ENCODE peak calls at places on chromosomes 13 and 19, in ten cellular contexts. One of them, this sample, is unnamed.

GRCh38 chr13:30091691-30092090 is 215.7 kb downstream of the KATNAL1 start:
- DNase-seq in heart right ventricle: no peak
- DNase-seq in stimulated activated CD4-positive, alpha-beta T cell treated with anti-CD3 and anti-CD28 coated beads, Interleukin-1b, Interleukin-23, amount 100 ng/mL, for 1 hour: no peak
- DNase-seq in stimulated activated CD8-positive, alpha-beta memory T cell treated with anti-CD3 and anti-CD28 coated beads, Interleukin-15, amount 100 ng/mL, for 24 hours: no peak
- DNase-seq in iPS-NIHi11: no peak
- DNase-seq in HTR-8/SVneo: no peak
- DNase-seq in activated T-cell treated with anti-CD3 and anti-CD28 coated beads, Interleukin-2, amount 50 U/mL, for 72 hours: no peak
- DNase-seq in left cardiac atrium: no peak
- DNase-seq in AG04450: no peak
- DNase-seq in OCI-LY7: no peak
- DNase-seq in this sample: no peak

GRCh38 chr13:113445791-113446487 is 7.3 kb downstream of the ADPRHL1 start:
- DNase-seq in OCI-LY7: peak
- DNase-seq in heart right ventricle: no peak
- DNase-seq in stimulated activated CD8-positive, alpha-beta memory T cell treated with anti-CD3 and anti-CD28 coated beads, Interleukin-15, amount 100 ng/mL, for 24 hours: no peak
- DNase-seq in AG04450: no peak
- DNase-seq in iPS-NIHi11: no peak
- DNase-seq in stimulated activated CD4-positive, alpha-beta T cell treated with anti-CD3 and anti-CD28 coated beads, Interleukin-1b, Interleukin-23, amount 100 ng/mL, for 1 hour: no peak
- DNase-seq in activated T-cell treated with anti-CD3 and anti-CD28 coated beads, Interleukin-2, amount 50 U/mL, for 72 hours: no peak
- DNase-seq in left cardiac atrium: no peak
- DNase-seq in HTR-8/SVneo: no peak
- DNase-seq in this sample: no peak

GRCh38 chr19:38691938-38692457 is 44.5 kb downstream of the ACTN4 start:
- DNase-seq in stimulated activated CD8-positive, alpha-beta memory T cell treated with anti-CD3 and anti-CD28 coated beads, Interleukin-15, amount 100 ng/mL, for 24 hours: no peak
- DNase-seq in activated T-cell treated with anti-CD3 and anti-CD28 coated beads, Interleukin-2, amount 50 U/mL, for 72 hours: no peak
- DNase-seq in iPS-NIHi11: no peak
- DNase-seq in HTR-8/SVneo: no peak
- DNase-seq in left cardiac atrium: peak
- DNase-seq in heart right ventricle: no peak
- DNase-seq in OCI-LY7: no peak
- DNase-seq in stimulated activated CD4-positive, alpha-beta T cell treated with anti-CD3 and anti-CD28 coated beads, Interleukin-1b, Interleukin-23, amount 100 ng/mL, for 1 hour: no peak
- DNase-seq in AG04450: peak
- DNase-seq in this sample: peak

GRCh38 chr13:39311619-39312018 is 273.4 kb downstream of the NHLRC3 start:
- DNase-seq in activated T-cell treated with anti-CD3 and anti-CD28 coated beads, Interleukin-2, amount 50 U/mL, for 72 hours: no peak
- DNase-seq in HTR-8/SVneo: no peak
- DNase-seq in iPS-NIHi11: no peak
- DNase-seq in OCI-LY7: no peak
- DNase-seq in AG04450: no peak
- DNase-seq in stimulated activated CD4-positive, alpha-beta T cell treated with anti-CD3 and anti-CD28 coated beads, Interleukin-1b, Interleukin-23, amount 100 ng/mL, for 1 hour: no peak
- DNase-seq in stimulated activated CD8-positive, alpha-beta memory T cell treated with anti-CD3 and anti-CD28 coated beads, Interleukin-15, amount 100 ng/mL, for 24 hours: no peak
- DNase-seq in left cardiac atrium: no peak
- DNase-seq in heart right ventricle: no peak
- DNase-seq in this sample: peak

GRCh38 chr19:9494096-9494495 is 4.3 kb downstream of the ZNF560 start:
- DNase-seq in OCI-LY7: no peak
- DNase-seq in stimulated activated CD8-positive, alpha-beta memory T cell treated with anti-CD3 and anti-CD28 coated beads, Interleukin-15, amount 100 ng/mL, for 24 hours: no peak
- DNase-seq in HTR-8/SVneo: no peak
- DNase-seq in heart right ventricle: no peak
- DNase-seq in activated T-cell treated with anti-CD3 and anti-CD28 coated beads, Interleukin-2, amount 50 U/mL, for 72 hours: no peak
- DNase-seq in stimulated activated CD4-positive, alpha-beta T cell treated with anti-CD3 and anti-CD28 coated beads, Interleukin-1b, Interleukin-23, amount 100 ng/mL, for 1 hour: no peak
- DNase-seq in left cardiac atrium: no peak
- DNase-seq in AG04450: no peak
- DNase-seq in iPS-NIHi11: no peak
- DNase-seq in this sample: no peak

GRCh38 chr13:35471466-35472307 is 4.8 kb downstream of the MAB21L1 start:
- DNase-seq in iPS-NIHi11: peak
- DNase-seq in left cardiac atrium: no peak
- DNase-seq in activated T-cell treated with anti-CD3 and anti-CD28 coated beads, Interleukin-2, amount 50 U/mL, for 72 hours: no peak
- DNase-seq in stimulated activated CD4-positive, alpha-beta T cell treated with anti-CD3 and anti-CD28 coated beads, Interleukin-1b, Interleukin-23, amount 100 ng/mL, for 1 hour: no peak
- DNase-seq in stimulated activated CD8-positive, alpha-beta memory T cell treated with anti-CD3 and anti-CD28 coated beads, Interleukin-15, amount 100 ng/mL, for 24 hours: no peak
- DNase-seq in AG04450: no peak
- DNase-seq in heart right ventricle: no peak
- DNase-seq in HTR-8/SVneo: no peak
- DNase-seq in OCI-LY7: no peak
- DNase-seq in this sample: no peak

GRCh38 chr19:41226053-41226873 is 7.2 kb downstream of the AXL start:
- DNase-seq in stimulated activated CD8-positive, alpha-beta memory T cell treated with anti-CD3 and anti-CD28 coated beads, Interleukin-15, amount 100 ng/mL, for 24 hours: no peak
- DNase-seq in OCI-LY7: no peak
- DNase-seq in stimulated activated CD4-positive, alpha-beta T cell treated with anti-CD3 and anti-CD28 coated beads, Interleukin-1b, Interleukin-23, amount 100 ng/mL, for 1 hour: no peak
- DNase-seq in HTR-8/SVneo: peak
- DNase-seq in left cardiac atrium: peak
- DNase-seq in activated T-cell treated with anti-CD3 and anti-CD28 coated beads, Interleukin-2, amount 50 U/mL, for 72 hours: peak
- DNase-seq in iPS-NIHi11: peak
- DNase-seq in heart right ventricle: peak
- DNase-seq in AG04450: peak
- DNase-seq in this sample: peak

GRCh38 chr19:12959482-12959881 is 2.5 kb upstream of the GADD45GIP1 start:
- DNase-seq in iPS-NIHi11: no peak
- DNase-seq in stimulated activated CD8-positive, alpha-beta memory T cell treated with anti-CD3 and anti-CD28 coated beads, Interleukin-15, amount 100 ng/mL, for 24 hours: no peak
- DNase-seq in HTR-8/SVneo: no peak
- DNase-seq in heart right ventricle: no peak
- DNase-seq in AG04450: no peak
- DNase-seq in OCI-LY7: no peak
- DNase-seq in stimulated activated CD4-positive, alpha-beta T cell treated with anti-CD3 and anti-CD28 coated beads, Interleukin-1b, Interleukin-23, amount 100 ng/mL, for 1 hour: no peak
- DNase-seq in activated T-cell treated with anti-CD3 and anti-CD28 coated beads, Interleukin-2, amount 50 U/mL, for 72 hours: no peak
- DNase-seq in left cardiac atrium: no peak
- DNase-seq in this sample: no peak

GRCh38 chr19:48490980-48491792 is 20.4 kb downstream of the LMTK3 start:
- DNase-seq in stimulated activated CD8-positive, alpha-beta memory T cell treated with anti-CD3 and anti-CD28 coated beads, Interleukin-15, amount 100 ng/mL, for 24 hours: no peak
- DNase-seq in heart right ventricle: no peak
- DNase-seq in OCI-LY7: peak
- DNase-seq in HTR-8/SVneo: no peak
- DNase-seq in left cardiac atrium: no peak
- DNase-seq in stimulated activated CD4-positive, alpha-beta T cell treated with anti-CD3 and anti-CD28 coated beads, Interleukin-1b, Interleukin-23, amount 100 ng/mL, for 1 hour: no peak
- DNase-seq in AG04450: no peak
- DNase-seq in activated T-cell treated with anti-CD3 and anti-CD28 coated beads, Interleukin-2, amount 50 U/mL, for 72 hours: peak
- DNase-seq in iPS-NIHi11: peak
- DNase-seq in this sample: no peak

GRCh38 chr13:110340812-110341444 is 33.8 kb downstream of the COL4A2 start:
- DNase-seq in AG04450: no peak
- DNase-seq in iPS-NIHi11: no peak
- DNase-seq in HTR-8/SVneo: peak
- DNase-seq in heart right ventricle: peak
- DNase-seq in stimulated activated CD4-positive, alpha-beta T cell treated with anti-CD3 and anti-CD28 coated beads, Interleukin-1b, Interleukin-23, amount 100 ng/mL, for 1 hour: peak
- DNase-seq in left cardiac atrium: peak
- DNase-seq in stimulated activated CD8-positive, alpha-beta memory T cell treated with anti-CD3 and anti-CD28 coated beads, Interleukin-15, amount 100 ng/mL, for 24 hours: peak
- DNase-seq in OCI-LY7: no peak
- DNase-seq in activated T-cell treated with anti-CD3 and anti-CD28 coated beads, Interleukin-2, amount 50 U/mL, for 72 hours: peak
- DNase-seq in this sample: peak

GRCh38 chr19:36577271-36577996 is 4.3 kb upstream of the ZNF529 start:
- DNase-seq in stimulated activated CD4-positive, alpha-beta T cell treated with anti-CD3 and anti-CD28 coated beads, Interleukin-1b, Interleukin-23, amount 100 ng/mL, for 1 hour: no peak
- DNase-seq in activated T-cell treated with anti-CD3 and anti-CD28 coated beads, Interleukin-2, amount 50 U/mL, for 72 hours: no peak
- DNase-seq in heart right ventricle: no peak
- DNase-seq in HTR-8/SVneo: peak
- DNase-seq in iPS-NIHi11: no peak
- DNase-seq in stimulated activated CD8-positive, alpha-beta memory T cell treated with anti-CD3 and anti-CD28 coated beads, Interleukin-15, amount 100 ng/mL, for 24 hours: no peak
- DNase-seq in OCI-LY7: no peak
- DNase-seq in left cardiac atrium: no peak
- DNase-seq in AG04450: no peak
- DNase-seq in this sample: no peak

GRCh38 chr19:28330831-28331230 is 882.1 kb downstream of the UQCRFS1 start:
- DNase-seq in AG04450: no peak
- DNase-seq in OCI-LY7: no peak
- DNase-seq in stimulated activated CD4-positive, alpha-beta T cell treated with anti-CD3 and anti-CD28 coated beads, Interleukin-1b, Interleukin-23, amount 100 ng/mL, for 1 hour: no peak
- DNase-seq in iPS-NIHi11: no peak
- DNase-seq in heart right ventricle: no peak
- DNase-seq in HTR-8/SVneo: no peak
- DNase-seq in stimulated activated CD8-positive, alpha-beta memory T cell treated with anti-CD3 and anti-CD28 coated beads, Interleukin-15, amount 100 ng/mL, for 24 hours: no peak
- DNase-seq in left cardiac atrium: no peak
- DNase-seq in activated T-cell treated with anti-CD3 and anti-CD28 coated beads, Interleukin-2, amount 50 U/mL, for 72 hours: no peak
- DNase-seq in this sample: no peak

GRCh38 chr19:11425719-11426457 is 6.8 kb upstream of the RGL3 start:
- DNase-seq in AG04450: no peak
- DNase-seq in stimulated activated CD4-positive, alpha-beta T cell treated with anti-CD3 and anti-CD28 coated beads, Interleukin-1b, Interleukin-23, amount 100 ng/mL, for 1 hour: no peak
- DNase-seq in activated T-cell treated with anti-CD3 and anti-CD28 coated beads, Interleukin-2, amount 50 U/mL, for 72 hours: no peak
- DNase-seq in OCI-LY7: no peak
- DNase-seq in iPS-NIHi11: peak
- DNase-seq in heart right ventricle: no peak
- DNase-seq in stimulated activated CD8-positive, alpha-beta memory T cell treated with anti-CD3 and anti-CD28 coated beads, Interleukin-15, amount 100 ng/mL, for 24 hours: no peak
- DNase-seq in HTR-8/SVneo: no peak
- DNase-seq in left cardiac atrium: no peak
- DNase-seq in this sample: peak